ENCODE peak calls at places on chromosomes 13 and 19, in eight cellular contexts. Z, I, M, S, F, J, Q and Y are unnamed samples.

GRCh38 chr19:16608290-16608704 is 19.7 kb downstream of the MED26 start:
- DNase-seq in M (no peak), Q (no peak), J (no peak), F (no peak), Z (no peak), I (no peak), S (peak), Y (no peak)

GRCh38 chr19:37867831-37868230 is 38.6 kb downstream of the WDR87 start:
- DNase-seq in Q (no peak), Z (no peak), J (no peak), F (no peak), M (no peak), S (no peak), I (no peak), Y (no peak)

GRCh38 chr13:113305208-113305607 is 8.2 kb downstream of the LAMP1 start:
- DNase-seq in F (no peak), J (no peak), S (no peak), Z (peak), M (no peak), I (no peak), Q (no peak), Y (no peak)

GRCh38 chr13:43293986-43294880 is 270.8 kb downstream of the DNAJC15 start:
- DNase-seq in Z (no peak), Q (no peak), I (no peak), J (no peak), M (no peak), F (no peak), S (no peak), Y (no peak)

GRCh38 chr19:54164369-54165068 is 5.0 kb upstream of the LENG1 start:
- DNase-seq in M (peak), I (no peak), Z (no peak), F (no peak), Q (no peak), S (no peak), J (no peak), Y (no peak)

GRCh38 chr19:29454109-29454508 is 71.7 kb upstream of the VSTM2B start:
- DNase-seq in Q (no peak), Z (no peak), S (no peak), F (no peak), M (no peak), J (no peak), I (no peak), Y (no peak)

GRCh38 chr19:33777753-33778088 is 18.9 kb upstream of the KCTD15 start:
- DNase-seq in I (no peak), Q (no peak), F (no peak), M (no peak), Z (no peak), S (no peak), J (no peak), Y (no peak)

GRCh38 chr19:49069026-49069425 is 3.5 kb downstream of the KCNA7 start:
- DNase-seq in M (no peak), S (no peak), F (no peak), Q (no peak), I (no peak), J (no peak), Z (no peak), Y (no peak)

GRCh38 chr19:5694167-5694951 is 4.3 kb downstream of the RPL36 start:
- DNase-seq in F (no peak), J (no peak), I (no peak), Q (no peak), S (no peak), M (no peak), Z (no peak), Y (no peak)